ENCODE peak calls at places on chromosomes 7 and 10, in seven cellular contexts. K is HCT116, X is HepG2, V is K562, S is H1, R is SK-N-SH, W is GM12878. I is an unnamed sample.

GRCh38 chr10:26779176-26779860 is 81.4 kb downstream of the ABI1 start:
- DNase-seq in V (no peak), W (no peak), S (no peak), K (no peak), R (no peak), X (no peak), I (no peak)

GRCh38 chr7:82163586-82163985 is 280.0 kb downstream of the CACNA2D1 start:
- DNase-seq in R (no peak), W (no peak), K (no peak), S (no peak), V (no peak), X (no peak), I (no peak)

GRCh38 chr10:506451-507354 is 182.8 kb downstream of the DIP2C start:
- DNase-seq in X (no peak), R (no peak), W (no peak), S (no peak), V (no peak), K (no peak), I (no peak)

GRCh38 chr7:112410087-112410486 is 40.2 kb upstream of the IFRD1 start:
- DNase-seq in X (no peak), R (no peak), W (no peak), S (no peak), K (no peak), V (no peak), I (no peak)

GRCh38 chr7:7693881-7694280 is 24.5 kb downstream of the RPA3 start:
- DNase-seq in X (peak; percentile 69), W (no peak), V (no peak), K (peak; percentile 51), R (no peak), S (no peak), I (no peak)

GRCh38 chr7:47748041-47748440 is 166.1 kb upstream of the TNS3 start:
- DNase-seq in W (no peak), K (no peak), V (no peak), S (peak; percentile 23), X (no peak), R (no peak), I (peak; percentile 74)

GRCh38 chr7:95396136-95397032 is at the start of gene PON3:
- DNase-seq in V (peak; percentile 41), K (peak; percentile 22), W (no peak), X (peak; percentile 68), S (peak; percentile 56), R (no peak), I (peak; percentile 51)

GRCh38 chr10:24385776-24386175 is 176.8 kb downstream of the KIAA1217 start:
- DNase-seq in S (no peak), X (no peak), R (no peak), K (no peak), W (no peak), V (no peak), I (no peak)

GRCh38 chr10:27744478-27745379 is 890 bp downstream of the MKX start:
- DNase-seq in V (no peak), K (no peak), S (peak; percentile 52), R (peak; percentile 21), W (no peak), X (no peak), I (peak; percentile 39)

GRCh38 chr10:62384057-62384446 is 9.9 kb downstream of the ZNF365 start:
- DNase-seq in W (peak; percentile 5), R (no peak), S (no peak), V (no peak), X (no peak), K (peak; percentile 85), I (peak; percentile 37)

GRCh38 chr10:5411941-5412276 is 448 bp upstream of the NET1 start:
- DNase-seq in X (no peak), V (no peak), K (no peak), W (no peak), S (no peak), R (peak; percentile 14), I (no peak)

GRCh38 chr10:62726142-62726541 is 78.4 kb upstream of the ADO start:
- DNase-seq in V (no peak), R (no peak), X (no peak), S (no peak), W (no peak), K (no peak), I (no peak)

GRCh38 chr10:25142465-25142864 is 32.3 kb upstream of the GPR158 start:
- DNase-seq in V (no peak), W (no peak), K (no peak), R (no peak), S (no peak), X (no peak), I (no peak)

GRCh38 chr10:125013529-125013872 is 71.6 kb downstream of the ZRANB1 start:
- DNase-seq in R (no peak), K (no peak), X (no peak), W (no peak), V (no peak), S (no peak), I (no peak)

GRCh38 chr7:37376386-37376785 is 72.3 kb downstream of the ELMO1 start:
- DNase-seq in V (no peak), R (no peak), W (no peak), S (no peak), K (no peak), X (no peak), I (no peak)
- TF ChIP-seq JUND in V (no peak), R (no peak), W (no peak), S (no peak), K (no peak), X (no peak), I (no peak)

GRCh38 chr7:127245582-127245981 is 7.2 kb downstream of the GRM8 start:
- DNase-seq in W (no peak), V (no peak), S (no peak), K (no peak), X (no peak), R (no peak), I (no peak)
- TF ChIP-seq JUND in W (no peak), V (no peak), S (no peak), K (no peak), X (no peak), R (no peak), I (no peak)

GRCh38 chr10:78686444-78687060 is 382.2 kb upstream of the ZMIZ1 start:
- DNase-seq in V (no peak), K (no peak), R (no peak), S (no peak), W (no peak), X (no peak), I (no peak)
- TF ChIP-seq JUND in V (no peak), K (no peak), R (no peak), S (no peak), W (no peak), X (no peak), I (no peak)

DNA sequence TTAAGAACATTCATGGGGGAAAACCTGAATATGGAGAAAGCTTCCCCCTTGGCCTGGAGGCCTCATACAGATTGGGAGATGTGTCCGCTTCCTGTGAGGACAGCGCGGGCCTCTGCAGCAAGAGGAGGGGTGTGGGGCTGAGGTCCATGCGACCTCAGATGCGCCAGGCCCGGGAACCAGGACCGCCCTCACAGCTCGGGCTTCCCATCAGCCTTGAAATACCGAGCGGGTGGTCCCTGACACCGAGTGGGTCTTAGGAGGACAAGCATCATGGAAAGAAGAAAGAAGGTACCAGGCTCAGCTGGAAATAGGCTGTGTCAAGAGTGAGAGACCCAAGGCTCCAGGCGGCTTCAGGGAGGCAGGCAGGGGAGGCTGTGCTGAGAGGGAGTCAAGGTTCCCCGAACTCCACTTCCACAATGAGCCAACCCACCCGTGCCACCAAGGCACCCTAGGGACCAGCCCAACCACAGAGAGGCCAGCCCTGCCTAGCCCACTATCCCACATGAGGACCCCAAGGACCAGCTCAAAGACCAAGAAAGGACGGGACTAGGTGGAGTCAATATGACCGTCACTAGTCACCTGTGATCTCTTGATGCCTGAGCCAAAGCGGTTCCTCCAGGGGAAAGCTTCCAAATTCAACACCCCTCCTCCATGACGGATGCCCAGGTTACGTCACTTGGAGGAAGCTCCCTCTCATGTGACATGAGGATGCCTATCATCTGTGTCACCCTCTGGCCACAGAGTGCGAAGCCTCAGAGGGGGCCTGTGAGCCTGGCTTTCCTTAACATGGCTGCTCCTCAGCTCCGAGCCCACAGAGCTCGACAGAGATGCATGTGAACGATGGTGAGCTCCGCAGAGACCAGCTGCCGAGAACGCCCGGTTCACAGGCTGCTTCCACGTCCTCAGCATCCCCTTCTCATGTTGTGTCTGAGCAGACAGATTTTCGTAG is 103.7 kb downstream of the TCERG1L start:
- DNase-seq in R (no peak), V (no peak), K (no peak), W (no peak), X (no peak), S (peak; percentile 29), I (no peak)
- TF ChIP-seq JUND in R (no peak), V (no peak), K (no peak), W (no peak), X (no peak), S (no peak), I (no peak)

DNA sequence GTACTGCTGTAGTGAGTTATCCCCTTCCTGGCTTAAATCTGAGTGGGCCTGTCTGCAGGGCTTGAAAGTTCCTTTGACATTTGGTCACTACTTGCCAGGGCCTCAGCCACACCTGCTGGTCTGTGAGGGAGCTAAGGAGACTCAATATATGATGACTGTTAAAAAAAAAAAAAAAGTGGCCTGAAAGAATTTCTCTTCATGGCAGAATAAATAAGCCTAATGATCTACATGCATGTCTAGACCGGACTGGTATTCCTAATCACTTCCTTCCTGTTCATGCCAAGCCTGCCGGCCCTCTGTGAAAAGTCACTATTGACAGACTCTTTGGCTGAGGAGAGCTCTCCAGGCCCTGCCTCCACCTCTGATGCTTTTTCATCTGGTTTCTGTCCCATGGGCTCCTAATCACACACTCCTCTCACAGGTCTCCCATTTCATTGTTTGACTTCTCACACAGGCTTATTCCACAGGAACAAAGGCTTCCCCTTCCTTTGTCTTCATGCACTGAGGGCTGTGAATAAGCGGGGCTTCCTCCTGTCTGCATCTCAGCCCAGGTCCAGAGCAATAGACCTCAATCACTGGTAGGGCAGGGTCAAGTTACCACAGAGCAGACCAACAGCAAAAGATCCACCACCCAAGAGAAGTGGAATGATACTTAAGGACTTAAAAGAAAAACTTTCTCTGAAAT is 99.1 kb upstream of the SEC61G start:
- DNase-seq in K (no peak), W (no peak), S (no peak), X (no peak), R (no peak), V (no peak), I (peak; percentile 30)
- TF ChIP-seq JUND in K (no peak), W (no peak), S (no peak), X (no peak), R (no peak), V (no peak), I (no peak)

GRCh38 chr10:38147686-38148085 is 53.5 kb downstream of the ZNF37A start:
- DNase-seq in X (no peak), S (no peak), K (no peak), W (no peak), V (no peak), R (no peak), I (no peak)

GRCh38 chr10:38143587-38143986 is 49.5 kb downstream of the ZNF37A start:
- DNase-seq in V (no peak), W (no peak), S (no peak), K (no peak), X (peak; percentile 74), R (no peak), I (no peak)

GRCh38 chr10:38146579-38147333 is 52.6 kb downstream of the ZNF37A start:
- DNase-seq in V (no peak), W (no peak), X (no peak), K (no peak), R (no peak), S (no peak), I (no peak)
- TF ChIP-seq JUND in V (no peak), W (no peak), X (no peak), K (no peak), R (no peak), S (no peak), I (no peak)